ENCODE peak calls at places on chromosomes 3 and 15, in eight cellular contexts. Y is fibroblast of pulmonary artery, J is fibroblast of lung, E is anterior cingulate cortex, C is T-helper 2 cell, F is neuronal stem cell, T is NCI-H2081, X is ascending aorta. Q is an unnamed sample.

GRCh38 chr15:25568751-25569150 is 129.9 kb upstream of the UBE3A start:
- DNase-seq in Y (no peak), J (no peak), E (no peak), C (no peak), F (no peak), T (no peak), X (peak), Q (no peak)

GRCh38 chr15:51965691-51966090 is 5.9 kb downstream of the LEO1 start:
- DNase-seq in Y (no peak), J (no peak), E (no peak), C (no peak), F (no peak), T (no peak), X (no peak), Q (no peak)

GRCh38 chr15:77507151-77507847 is 86.6 kb downstream of the HMG20A start:
- DNase-seq in Y (peak), J (no peak), E (no peak), C (no peak), F (no peak), T (no peak), X (peak), Q (no peak)

GRCh38 chr15:85583404-85584390 is 203.3 kb downstream of the AKAP13 start:
- DNase-seq in Y (no peak), J (peak), E (no peak), C (no peak), F (peak), T (no peak), X (peak), Q (peak)

GRCh38 chr3:40845447-40845846 is 320.7 kb downstream of the ZNF621 start:
- DNase-seq in Y (no peak), J (no peak), E (no peak), C (no peak), F (no peak), T (no peak), X (no peak), Q (no peak)

GRCh38 chr15:59649603-59650002 is 7.7 kb downstream of the GTF2A2 start:
- DNase-seq in Y (no peak), J (no peak), E (no peak), C (no peak), F (no peak), T (no peak), X (no peak), Q (no peak)

GRCh38 chr15:99445272-99445850 is 120.4 kb upstream of the MEF2A start:
- DNase-seq in Y (no peak), J (no peak), E (no peak), C (no peak), F (no peak), T (no peak), X (no peak), Q (no peak)

GRCh38 chr3:123505820-123506219 is 56.9 kb upstream of the ADCY5 start:
- DNase-seq in Y (no peak), J (no peak), E (no peak), C (no peak), F (no peak), T (no peak), X (no peak), Q (no peak)

GRCh38 chr15:97995881-97996603 is 35.5 kb downstream of the ARRDC4 start:
- DNase-seq in Y (no peak), J (peak), E (no peak), C (no peak), F (no peak), T (no peak), X (no peak), Q (peak)

GRCh38 chr3:57596495-57597239 is 477 bp downstream of the ARF4 start:
- DNase-seq in Y (peak), J (peak), E (peak), C (peak), F (peak), T (peak), X (peak), Q (peak)

GRCh38 chr3:42937334-42937733 is 31.4 kb downstream of the ZNF662 start:
- DNase-seq in Y (no peak), J (no peak), E (no peak), C (no peak), F (no peak), T (no peak), X (no peak), Q (peak)

GRCh38 chr3:65548848-65549625 is 489.7 kb downstream of the MAGI1 start:
- DNase-seq in Y (no peak), J (peak), E (no peak), C (no peak), F (peak), T (no peak), X (peak), Q (peak)

GRCh38 chr3:64873400-64873799 is 185.6 kb upstream of the ADAMTS9 start:
- DNase-seq in Y (no peak), J (no peak), E (no peak), C (no peak), F (no peak), T (no peak), X (no peak), Q (no peak)

GRCh38 chr3:119898478-119899177 is 116.7 kb downstream of the NR1I2 start:
- DNase-seq in Y (no peak), J (no peak), E (no peak), C (no peak), F (no peak), T (no peak), X (no peak), Q (no peak)

GRCh38 chr15:78212546-78213424 is 21.6 kb downstream of the ACSBG1 start:
- DNase-seq in Y (peak), J (peak), E (no peak), C (no peak), F (no peak), T (peak), X (peak), Q (no peak)

GRCh38 chr3:123111640-123112039 is 44.8 kb downstream of the PDIA5 start:
- DNase-seq in Y (no peak), J (no peak), E (no peak), C (no peak), F (no peak), T (no peak), X (no peak), Q (no peak)

GRCh38 chr15:83837946-83838571 is 184.1 kb downstream of the ADAMTSL3 start:
- DNase-seq in Y (peak), J (peak), E (no peak), C (no peak), F (peak), T (peak), X (no peak), Q (peak)

GRCh38 chr3:9019244-9019961 is 56.1 kb upstream of the RAD18 start:
- DNase-seq in Y (no peak), J (no peak), E (no peak), C (no peak), F (no peak), T (no peak), X (no peak), Q (no peak)

GRCh38 chr3:188943591-188943990 is 228.2 kb upstream of the TPRG1 start:
- DNase-seq in Y (peak), J (peak), E (no peak), C (no peak), F (no peak), T (no peak), X (no peak), Q (no peak)

GRCh38 chr3:159616234-159616825 is 372.3 kb upstream of the IL12A start:
- DNase-seq in Y (peak), J (peak), E (no peak), C (no peak), F (no peak), T (peak), X (no peak), Q (peak)

GRCh38 chr15:75234191-75234810 is 23.8 kb upstream of the GOLGA6C start:
- DNase-seq in Y (no peak), J (no peak), E (no peak), C (no peak), F (no peak), T (no peak), X (no peak), Q (no peak)

GRCh38 chr3:39086066-39086657 is 21.3 kb downstream of the GORASP1 start:
- DNase-seq in Y (no peak), J (no peak), E (no peak), C (no peak), F (no peak), T (no peak), X (no peak), Q (no peak)

GRCh38 chr3:197023241-197023997 is 6.2 kb downstream of the MELTF start:
- DNase-seq in Y (no peak), J (no peak), E (no peak), C (no peak), F (no peak), T (peak), X (no peak), Q (no peak)

GRCh38 chr15:63258658-63259057 is 18.7 kb upstream of the APH1B start:
- DNase-seq in Y (no peak), J (no peak), E (no peak), C (no peak), F (no peak), T (no peak), X (no peak), Q (no peak)

GRCh38 chr3:16728762-16729745 is 123.8 kb upstream of the DAZL start:
- DNase-seq in Y (peak), J (no peak), E (no peak), C (no peak), F (no peak), T (no peak), X (no peak), Q (no peak)

GRCh38 chr15:36612063-36612788 is 32.8 kb downstream of the CDIN1 start:
- DNase-seq in Y (peak), J (peak), E (no peak), C (no peak), F (no peak), T (no peak), X (no peak), Q (no peak)

GRCh38 chr3:150150633-150151032 is 179.9 kb upstream of the PFN2 start:
- DNase-seq in Y (peak), J (peak), E (no peak), C (no peak), F (no peak), T (no peak), X (no peak), Q (no peak)

GRCh38 chr3:183907176-183907575 is 22.5 kb upstream of the PARL start:
- DNase-seq in Y (no peak), J (no peak), E (no peak), C (no peak), F (no peak), T (no peak), X (no peak), Q (no peak)

GRCh38 chr15:49462242-49462641 is 39.2 kb downstream of the FGF7 start:
- DNase-seq in Y (peak), J (peak), E (no peak), C (no peak), F (no peak), T (no peak), X (no peak), Q (no peak)

GRCh38 chr15:32787949-32788348 is 70.1 kb downstream of the GREM1 start:
- DNase-seq in Y (no peak), J (no peak), E (no peak), C (no peak), F (no peak), T (no peak), X (no peak), Q (no peak)

GRCh38 chr3:45612138-45612537 is 17.6 kb downstream of the LIMD1 start:
- DNase-seq in Y (no peak), J (no peak), E (no peak), C (no peak), F (no peak), T (no peak), X (no peak), Q (no peak)

GRCh38 chr3:113534365-113534764 is 2.0 kb downstream of the SIDT1 start:
- DNase-seq in Y (no peak), J (no peak), E (no peak), C (no peak), F (no peak), T (no peak), X (no peak), Q (no peak)

GRCh38 chr3:132134611-132135010 is 99.8 kb upstream of the CPNE4 start:
- DNase-seq in Y (peak), J (peak), E (no peak), C (no peak), F (no peak), T (no peak), X (no peak), Q (no peak)

GRCh38 chr3:56681963-56682457 is 1.1 kb downstream of the TASOR start:
- DNase-seq in Y (no peak), J (no peak), E (no peak), C (no peak), F (no peak), T (no peak), X (no peak), Q (peak)